ENCODE peak calls at places on chromosome 22, in seven cellular contexts. A, R, B, F, M, Q and J are unnamed samples.

GRCh38 chr22:47801541-47802245 is 1039.2 kb downstream of the TBC1D22A start:
- DNase-seq in A (no peak), R (no peak), B (no peak), F (no peak), M (no peak), Q (no peak), J (no peak)

GRCh38 chr22:25898707-25899365 is 156.8 kb downstream of the MYO18B start:
- DNase-seq in A (no peak), R (no peak), B (no peak), F (no peak), M (no peak), Q (no peak), J (no peak)

GRCh38 chr22:31861226-31861840 is 83.0 kb upstream of the YWHAH start:
- DNase-seq in A (no peak), R (no peak), B (no peak), F (peak), M (no peak), Q (no peak), J (no peak)

GRCh38 chr22:41239443-41240128 is 1.1 kb downstream of the CHADL start:
- DNase-seq in A (no peak), R (no peak), B (no peak), F (no peak), M (no peak), Q (no peak), J (no peak)

GRCh38 chr22:27100323-27100722 is 442.9 kb downstream of the MIAT start:
- DNase-seq in A (no peak), R (no peak), B (no peak), F (no peak), M (no peak), Q (no peak), J (no peak)

GRCh38 chr22:23067691-23068090 is 2.6 kb upstream of the GNAZ start:
- DNase-seq in A (peak), R (no peak), B (peak), F (no peak), M (no peak), Q (no peak), J (no peak)

GRCh38 chr22:27918351-27919221 is 470 bp downstream of the PITPNB start:
- DNase-seq in A (peak), R (peak), B (peak), F (peak), M (peak), Q (peak), J (peak)

GRCh38 chr22:39570226-39570625 is 327 bp upstream of the CACNA1I start:
- DNase-seq in A (no peak), R (no peak), B (no peak), F (no peak), M (no peak), Q (no peak), J (no peak)

GRCh38 chr22:36445158-36445668 is 36.2 kb downstream of the TXN2 start:
- DNase-seq in A (peak), R (no peak), B (no peak), F (peak), M (peak), Q (no peak), J (peak)

GRCh38 chr22:30602049-30602448 is 4.9 kb upstream of the TCN2 start:
- DNase-seq in A (peak), R (no peak), B (no peak), F (peak), M (peak), Q (no peak), J (no peak)

GRCh38 chr22:36741204-36741793 is 34.6 kb downstream of the IFT27 start:
- DNase-seq in A (no peak), R (peak), B (no peak), F (peak), M (peak), Q (no peak), J (no peak)

GRCh38 chr22:40251106-40251505 is 73.4 kb downstream of the TNRC6B start:
- DNase-seq in A (no peak), R (no peak), B (no peak), F (no peak), M (no peak), Q (no peak), J (no peak)

GRCh38 chr22:48318575-48319320 is 1508.9 kb downstream of the BRD1 start:
- DNase-seq in A (no peak), R (no peak), B (peak), F (no peak), M (no peak), Q (no peak), J (no peak)

GRCh38 chr22:22245935-22246525 is 1.4 kb downstream of the VPREB1 start:
- DNase-seq in A (no peak), R (no peak), B (no peak), F (no peak), M (no peak), Q (no peak), J (no peak)

GRCh38 chr22:22767876-22768602 is 119.6 kb upstream of the IGLL5 start:
- DNase-seq in A (no peak), R (no peak), B (no peak), F (no peak), M (peak), Q (no peak), J (no peak)

GRCh38 chr22:42190274-42190673 is 59.7 kb upstream of the CYP2D6 start:
- DNase-seq in A (no peak), R (no peak), B (no peak), F (no peak), M (no peak), Q (no peak), J (no peak)

GRCh38 chr22:31080848-31081649 is at the start of gene SMTN:
- DNase-seq in A (peak), R (peak), B (peak), F (peak), M (peak), Q (peak), J (peak)

GRCh38 chr22:30226192-30226832 is 20.2 kb downstream of the LIF start:
- DNase-seq in A (peak), R (no peak), B (no peak), F (no peak), M (no peak), Q (no peak), J (no peak)

GRCh38 chr22:30806391-30806861 is 111.8 kb downstream of the OSBP2 start:
- DNase-seq in A (peak), R (no peak), B (no peak), F (peak), M (peak), Q (no peak), J (no peak)

GRCh38 chr22:43885786-43886185 is 6.0 kb downstream of the PNPLA5 start:
- DNase-seq in A (no peak), R (no peak), B (no peak), F (no peak), M (no peak), Q (no peak), J (no peak)

GRCh38 chr22:48886604-48887393 is 940.9 kb downstream of the BRD1 start:
- DNase-seq in A (no peak), R (no peak), B (peak), F (no peak), M (no peak), Q (no peak), J (no peak)

GRCh38 chr22:46076651-46077339 is 73.5 kb upstream of the PPARA start:
- DNase-seq in A (peak), R (peak), B (peak), F (no peak), M (peak), Q (no peak), J (no peak)

GRCh38 chr22:29519996-29520395 is 33.6 kb downstream of the THOC5 start:
- DNase-seq in A (no peak), R (no peak), B (no peak), F (no peak), M (no peak), Q (no peak), J (no peak)

GRCh38 chr22:30009478-30009877 is 70.8 kb upstream of the HORMAD2 start:
- DNase-seq in A (no peak), R (no peak), B (no peak), F (no peak), M (no peak), Q (no peak), J (no peak)

GRCh38 chr22:46405925-46406324 is 70.4 kb downstream of the TRMU start:
- DNase-seq in A (no peak), R (no peak), B (no peak), F (no peak), M (no peak), Q (no peak), J (no peak)

GRCh38 chr22:48574776-48575566 is 1252.7 kb downstream of the BRD1 start:
- DNase-seq in A (no peak), R (no peak), B (peak), F (no peak), M (peak), Q (no peak), J (no peak)

GRCh38 chr22:24156146-24156914 is 25.0 kb upstream of the SUSD2 start:
- DNase-seq in A (peak), R (peak), B (peak), F (peak), M (peak), Q (peak), J (no peak)

GRCh38 chr22:45316796-45317526 is 7.2 kb downstream of the FAM118A start:
- DNase-seq in A (peak), R (no peak), B (no peak), F (no peak), M (no peak), Q (no peak), J (no peak)

GRCh38 chr22:46676479-46676878 is 56.3 kb downstream of the GRAMD4 start:
- DNase-seq in A (no peak), R (no peak), B (no peak), F (no peak), M (no peak), Q (no peak), J (no peak)

GRCh38 chr22:37804502-37804885 is 3.2 kb upstream of the GCAT start:
- DNase-seq in A (no peak), R (no peak), B (no peak), F (no peak), M (no peak), Q (no peak), J (no peak)

GRCh38 chr22:37801946-37802309 is 5.8 kb upstream of the GCAT start:
- DNase-seq in A (no peak), R (no peak), B (no peak), F (no peak), M (no peak), Q (no peak), J (no peak)

GRCh38 chr22:37802310-37803194 is 5.2 kb upstream of the GCAT start:
- DNase-seq in A (peak), R (peak), B (peak), F (no peak), M (peak), Q (no peak), J (no peak)

GRCh38 chr22:37803636-37804371 is 3.9 kb upstream of the GCAT start:
- DNase-seq in A (no peak), R (no peak), B (no peak), F (no peak), M (no peak), Q (no peak), J (no peak)

DNA sequence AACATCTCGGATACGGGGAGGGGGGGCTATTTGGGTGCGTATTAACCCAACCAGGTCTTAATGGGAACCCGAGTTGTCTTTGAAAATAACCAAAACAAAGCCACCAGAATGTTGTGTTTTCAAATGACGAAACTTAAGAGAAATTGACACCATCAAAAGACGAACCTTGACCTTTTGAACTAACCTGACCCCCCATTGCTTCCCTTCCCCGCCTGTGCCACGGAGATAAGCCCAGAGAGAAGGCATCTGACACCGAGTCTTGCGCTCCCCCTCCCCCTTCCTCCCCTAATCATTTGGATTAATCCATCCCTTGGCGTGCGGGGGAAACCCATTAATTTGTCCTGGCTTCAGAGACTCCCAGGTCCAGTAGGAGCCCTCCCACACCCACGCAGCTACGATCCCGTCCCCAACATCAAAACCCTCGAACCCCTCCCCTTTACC is 4.5 kb upstream of the GCAT start:
- DNase-seq in A (no peak), R (no peak), B (no peak), F (no peak), M (no peak), Q (no peak), J (no peak)
- H3K4me3 ChIP-seq in A (peak), R (peak), B (peak), F (peak), M (no peak), Q (no peak), J (no peak)

GRCh38 chr22:50190182-50190951 is 4.7 kb downstream of the TRABD start:
- DNase-seq in A (peak), R (peak), B (peak), F (no peak), M (peak), Q (peak), J (no peak)

GRCh38 chr22:50188356-50188755 is 2.6 kb downstream of the TRABD start:
- DNase-seq in A (no peak), R (no peak), B (peak), F (no peak), M (no peak), Q (no peak), J (no peak)

GRCh38 chr22:50191041-50191740 is 5.5 kb downstream of the TRABD start:
- DNase-seq in A (peak), R (no peak), B (peak), F (no peak), M (no peak), Q (peak), J (no peak)

GRCh38 chr22:50189184-50189848 is 3.6 kb downstream of the TRABD start:
- DNase-seq in A (no peak), R (peak), B (no peak), F (no peak), M (no peak), Q (no peak), J (no peak)

GRCh38 chr22:50189849-50190181 is 4.1 kb downstream of the TRABD start:
- DNase-seq in A (peak), R (no peak), B (no peak), F (no peak), M (peak), Q (no peak), J (no peak)
- H3K4me3 ChIP-seq in A (peak), R (peak), B (peak), F (peak), M (no peak), Q (peak), J (no peak)

GRCh38 chr22:19969141-19969928 is 27.7 kb upstream of the TXNRD2 start:
- DNase-seq in A (no peak), R (no peak), B (no peak), F (no peak), M (no peak), Q (no peak), J (no peak)
- H3K4me3 ChIP-seq in A (no peak), R (no peak), B (no peak), F (no peak), M (no peak), Q (no peak), J (no peak)

DNA sequence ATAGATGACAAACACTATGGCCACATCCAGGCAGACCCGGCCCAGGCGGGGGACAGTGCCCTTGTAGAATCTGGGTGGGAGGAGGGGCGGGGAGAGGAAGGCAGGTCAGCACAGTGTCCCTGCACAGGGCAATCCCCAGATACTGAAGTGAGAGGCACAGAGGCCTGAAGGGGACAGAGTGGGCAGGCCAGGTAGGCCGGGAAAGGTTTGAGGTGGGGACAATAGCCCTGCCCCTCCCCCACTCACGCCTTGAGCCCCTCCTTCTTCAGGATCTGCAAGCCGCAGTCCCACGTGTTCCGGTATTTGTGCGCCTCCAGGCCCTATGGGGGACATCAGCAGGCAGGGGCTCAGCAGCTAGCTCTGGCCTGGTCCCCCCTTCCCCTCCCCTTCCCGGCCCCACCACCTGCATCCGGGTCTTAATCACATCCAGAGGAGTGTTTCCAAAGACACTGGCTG is 2.3 kb downstream of the SLC25A1 start:
- DNase-seq in A (no peak), R (peak), B (no peak), F (no peak), M (no peak), Q (no peak), J (no peak)
- H3K4me3 ChIP-seq in A (no peak), R (no peak), B (no peak), F (no peak), M (no peak), Q (no peak), J (no peak)

DNA sequence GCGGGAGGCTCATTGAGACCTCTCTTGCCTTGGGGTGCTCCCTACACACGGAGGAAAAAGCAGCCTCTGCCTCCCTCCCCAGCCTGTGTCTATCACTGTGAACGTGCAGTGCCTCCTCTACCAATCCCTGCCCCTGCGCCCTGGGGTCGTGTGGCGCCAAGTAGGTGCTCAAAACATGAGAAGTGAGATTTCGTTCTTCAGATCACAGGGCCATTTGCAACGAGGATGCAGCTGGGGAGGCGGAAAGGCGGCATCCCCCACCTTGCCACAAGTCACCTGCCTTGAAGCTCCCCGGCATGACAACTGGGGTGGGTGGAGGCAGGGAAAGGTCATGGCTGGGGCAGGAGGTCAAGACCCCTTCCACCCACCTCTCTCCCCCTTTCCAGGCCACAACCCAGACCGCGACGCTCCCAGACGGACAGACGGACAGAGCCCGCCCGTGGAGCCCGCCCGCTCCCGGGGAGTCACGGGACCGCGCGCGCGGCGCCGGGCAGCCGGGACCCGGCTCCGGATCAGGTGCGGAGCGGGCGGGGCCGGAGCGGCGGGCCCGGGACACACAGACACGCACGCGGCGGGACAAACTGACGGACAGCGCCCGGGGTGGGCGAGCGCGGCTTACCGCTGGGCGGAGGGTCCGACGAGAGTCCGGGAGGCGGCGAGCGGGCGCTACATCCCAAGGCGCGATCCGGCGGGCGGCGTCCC is 487 bp downstream of the KCNJ4 start:
- DNase-seq in A (no peak), R (no peak), B (no peak), F (no peak), M (no peak), Q (no peak), J (no peak)
- H3K4me3 ChIP-seq in A (no peak), R (no peak), B (peak), F (no peak), M (no peak), Q (peak), J (peak)

GRCh38 chr22:17375914-17376614 is 6.8 kb downstream of the CECR2 start:
- DNase-seq in A (no peak), R (no peak), B (no peak), F (no peak), M (no peak), Q (no peak), J (no peak)
- H3K4me3 ChIP-seq in A (no peak), R (no peak), B (no peak), F (no peak), M (no peak), Q (no peak), J (no peak)

DNA sequence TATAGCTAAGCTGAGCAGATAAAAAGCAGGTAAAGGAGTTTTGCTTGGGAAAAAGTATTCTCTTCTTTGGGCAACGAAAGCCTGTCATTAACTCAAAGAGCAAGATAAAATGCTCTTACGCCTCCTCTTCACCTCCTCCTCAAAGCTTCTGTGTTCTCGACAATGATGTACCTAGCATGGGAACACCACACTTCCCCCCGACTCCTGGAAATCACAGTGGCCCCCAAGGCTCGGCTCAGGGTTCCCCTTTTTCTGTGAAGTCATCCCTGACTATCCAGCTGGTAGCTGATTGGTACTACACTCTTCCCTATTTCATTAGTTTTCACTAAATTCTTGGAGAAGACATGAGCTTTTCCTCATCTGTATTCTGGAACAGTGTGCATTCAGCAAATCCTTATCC is 336.1 kb downstream of the LARGE1 start:
- DNase-seq in A (no peak), R (no peak), B (no peak), F (no peak), M (no peak), Q (no peak), J (no peak)
- H3K4me3 ChIP-seq in A (no peak), R (no peak), B (no peak), F (no peak), M (no peak), Q (no peak), J (no peak)